ENCODE peak calls at places on chromosomes 16 and 17, in four cellular contexts. O, X, K and F are unnamed samples. For H3K4me1, the result is how much of the 10 kb centered on the place peaks cover.

GRCh38 chr16:27405546-27406451 is 3.8 kb downstream of the IL21R start:
- DNase-seq in O (peak), X (peak), K (no peak), F (no peak)

GRCh38 chr16:57196753-57197152 is 10.6 kb downstream of the RSPRY1 start:
- DNase-seq in O (no peak), X (no peak), K (no peak), F (no peak)

GRCh38 chr17:82684207-82684903 is 14.1 kb downstream of the RAB40B start:
- DNase-seq in O (peak), X (peak), K (no peak), F (no peak)

GRCh38 chr16:85557083-85557975 is 55.8 kb upstream of the GSE1 start:
- DNase-seq in O (no peak), X (peak), K (peak), F (peak)

GRCh38 chr17:2192367-2193028 is 111.1 kb downstream of the SMG6 start:
- DNase-seq in O (peak), X (peak), K (no peak), F (peak)

GRCh38 chr17:47999612-48000011 is 28.7 kb downstream of the CDK5RAP3 start:
- DNase-seq in O (peak), X (peak), K (no peak), F (no peak)

GRCh38 chr16:8848939-8849391 is 19.8 kb downstream of the CARHSP1 start:
- DNase-seq in O (peak), X (peak), K (no peak), F (no peak)

GRCh38 chr17:14150604-14151003 is 81.3 kb downstream of the COX10 start:
- DNase-seq in O (no peak), X (no peak), K (no peak), F (no peak)

GRCh38 chr16:88049561-88050545 is 98.6 kb downstream of the BANP start:
- DNase-seq in O (no peak), X (no peak), K (no peak), F (no peak)

GRCh38 chr17:59512844-59513383 is 52.5 kb upstream of the DHX40 start:
- DNase-seq in O (no peak), X (no peak), K (no peak), F (no peak)

GRCh38 chr17:82913304-82914043 is 73.7 kb upstream of the ZNF750 start:
- DNase-seq in O (no peak), X (no peak), K (peak), F (peak)

GRCh38 chr17:77528516-77529327 is 388.0 kb downstream of the SEC14L1 start:
- DNase-seq in O (no peak), X (no peak), K (no peak), F (no peak)

GRCh38 chr17:74270333-74270732 is 3.7 kb upstream of the DNAI2 start:
- DNase-seq in O (no peak), X (no peak), K (no peak), F (no peak)

GRCh38 chr17:56884483-56885144 is 29.2 kb downstream of the TRIM25 start:
- DNase-seq in O (no peak), X (no peak), K (no peak), F (no peak)

GRCh38 chr17:63853260-63853659 is 10.8 kb upstream of the SMARCD2 start:
- DNase-seq in O (no peak), X (no peak), K (no peak), F (no peak)

GRCh38 chr17:50767446-50767845 is at the start of gene ANKRD40CL:
- DNase-seq in O (no peak), X (no peak), K (no peak), F (no peak)

GRCh38 chr17:37483311-37484039 is 6.2 kb upstream of the DUSP14 start:
- DNase-seq in O (peak), X (peak), K (no peak), F (no peak)

GRCh38 chr17:56975656-56976055 is 2.3 kb upstream of the SCPEP1 start:
- DNase-seq in O (no peak), X (no peak), K (no peak), F (no peak)

GRCh38 chr17:72219824-72220473 is 99.1 kb downstream of the SOX9 start:
- DNase-seq in O (no peak), X (no peak), K (no peak), F (no peak)

GRCh38 chr17:53032861-53033271 is 789.9 kb upstream of the KIF2B start:
- DNase-seq in O (peak), X (peak), K (peak), F (peak)

GRCh38 chr17:49363251-49363650 is 1.2 kb upstream of the ZNF652 start:
- DNase-seq in O (no peak), X (no peak), K (no peak), F (no peak)

GRCh38 chr17:83193336-83194188 is 114.2 kb downstream of the METRNL start:
- DNase-seq in O (peak), X (peak), K (no peak), F (peak)

GRCh38 chr17:41773190-41773588 is 13.3 kb downstream of the JUP start:
- DNase-seq in O (peak), X (peak), K (peak), F (peak)

GRCh38 chr17:82942166-82943130 is 102.6 kb upstream of the ZNF750 start:
- DNase-seq in O (no peak), X (no peak), K (no peak), F (no peak)

GRCh38 chr16:23611936-23612335 is 15.8 kb upstream of the NDUFAB1 start:
- DNase-seq in O (no peak), X (no peak), K (no peak), F (no peak)

GRCh38 chr17:78847052-78847451 is 6.4 kb upstream of the USP36 start:
- DNase-seq in O (no peak), X (no peak), K (no peak), F (no peak)

GRCh38 chr16:951660-952301 is 19.0 kb downstream of the LMF1 start:
- DNase-seq in O (peak), X (peak), K (no peak), F (no peak)

GRCh38 chr17:81366648-81367047 is 28.6 kb upstream of the BAHCC1 start:
- DNase-seq in O (no peak), X (no peak), K (no peak), F (no peak)

GRCh38 chr17:46154151-46154816 is 38.9 kb downstream of the KANSL1 start:
- DNase-seq in O (peak), X (peak), K (no peak), F (no peak)

GRCh38 chr17:46150216-46150963 is 42.8 kb downstream of the KANSL1 start:
- DNase-seq in O (no peak), X (no peak), K (no peak), F (no peak)

GRCh38 chr17:46152423-46152822 is 40.8 kb downstream of the KANSL1 start:
- DNase-seq in O (no peak), X (no peak), K (no peak), F (no peak)

GRCh38 chr17:46148247-46148646 is 45.0 kb downstream of the KANSL1 start:
- DNase-seq in O (no peak), X (no peak), K (no peak), F (no peak)

GRCh38 chr17:46151762-46152161 is 41.5 kb downstream of the KANSL1 start:
- DNase-seq in O (peak), X (no peak), K (no peak), F (no peak)
- H3K4me1 ChIP-seq in O (under half), X (half or more), K (under half), F (under half)

GRCh38 chr16:55656695-55657092 is 906 bp downstream of the SLC6A2 start:
- DNase-seq in O (no peak), X (no peak), K (no peak), F (no peak)
- TF ChIP-seq EZH2 in O (no peak), X (no peak), K (no peak), F (no peak)

GRCh38 chr17:40017422-40018080 is 2.3 kb downstream of the CSF3 start:
- DNase-seq in O (no peak), X (no peak), K (no peak), F (no peak)
- H3K4me1 ChIP-seq in O (under half), X (under half), K (under half), F (under half)

GRCh38 chr17:38562215-38562569 is 43.6 kb downstream of the SRCIN1 start:
- DNase-seq in O (no peak), X (no peak), K (no peak), F (no peak)

GRCh38 chr17:38559880-38560230 is 45.9 kb downstream of the SRCIN1 start:
- DNase-seq in O (no peak), X (no peak), K (no peak), F (no peak)

GRCh38 chr17:38562903-38563302 is 42.8 kb downstream of the SRCIN1 start:
- DNase-seq in O (no peak), X (no peak), K (no peak), F (no peak)

GRCh38 chr17:38560503-38561318 is 45.0 kb downstream of the SRCIN1 start:
- DNase-seq in O (peak), X (peak), K (no peak), F (no peak)

DNA sequence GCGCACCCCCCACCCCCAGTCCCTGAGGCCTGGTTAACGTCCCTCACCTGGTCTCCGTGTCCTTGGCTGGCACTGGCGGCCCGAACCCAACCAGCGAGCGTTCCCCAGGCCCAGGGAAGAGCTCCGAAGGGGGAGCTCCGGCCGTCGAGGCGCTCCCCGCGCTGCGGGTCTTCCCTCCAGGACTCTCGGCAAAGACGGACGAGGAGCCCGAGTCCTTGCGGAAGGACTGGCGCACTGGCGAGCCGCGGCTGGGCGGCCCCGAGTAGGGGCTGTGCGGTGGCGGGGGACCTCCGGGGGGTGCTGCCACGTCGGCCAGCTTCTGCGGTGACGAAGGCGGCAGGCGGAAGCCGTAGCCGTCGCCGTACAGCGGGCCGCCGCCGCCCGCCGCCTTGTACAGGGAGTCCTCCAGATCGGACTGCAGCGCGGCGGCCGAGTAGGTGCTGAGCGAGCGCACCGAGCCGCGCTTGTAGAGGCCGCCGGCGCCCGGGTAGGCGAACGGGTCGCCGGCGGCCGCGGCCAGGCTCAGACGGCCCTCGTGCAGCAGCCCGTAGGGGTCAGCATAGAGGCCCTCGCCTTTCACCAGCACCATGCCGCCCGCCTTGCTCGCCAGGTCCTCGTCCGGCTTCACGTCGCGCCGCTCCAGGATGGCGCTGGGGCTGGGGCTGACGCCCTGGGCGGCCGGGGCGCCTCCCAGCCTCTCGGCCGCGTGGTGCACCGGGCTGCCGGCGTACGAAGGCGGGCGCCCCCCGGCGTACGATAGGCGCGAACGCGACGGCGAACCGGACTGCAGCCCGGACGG is 44.1 kb downstream of the SRCIN1 start:
- DNase-seq in O (no peak), X (no peak), K (no peak), F (no peak)
- TF ChIP-seq EZH2 in O (peak), X (no peak), K (no peak), F (no peak)

GRCh38 chr17:40061532-40062038 is 1.2 kb upstream of the THRA start:
- DNase-seq in O (no peak), X (no peak), K (no peak), F (no peak)

GRCh38 chr17:40062347-40063033 is at the start of gene THRA:
- DNase-seq in O (no peak), X (peak), K (no peak), F (no peak)

GRCh38 chr17:40065041-40065770 is 2.4 kb downstream of the THRA start:
- DNase-seq in O (peak), X (peak), K (no peak), F (peak)

GRCh38 chr17:40063915-40064531 is 1.3 kb downstream of the THRA start:
- DNase-seq in O (no peak), X (peak), K (peak), F (no peak)

GRCh38 chr17:40063034-40063765 is 435 bp downstream of the THRA start:
- DNase-seq in O (no peak), X (peak), K (peak), F (peak)
- H3K4me1 ChIP-seq in O (under half), X (under half), K (half or more), F (under half)